ENCODE peak calls at places on chromosomes 5 and 9, in eight cellular contexts. One of them, this sample, is unnamed.

GRCh38 chr5:113489299-113489698 is 1.0 kb upstream of the MCC start:
- DNase-seq in PC-9: peak; percentile 68
- DNase-seq in choroid plexus epithelial cell: peak; percentile 99
- DNase-seq in cardiac muscle cell: no peak
- DNase-seq in mucosa of descending colon: no peak
- DNase-seq in GM23338: no peak
- DNase-seq in ascending aorta: peak; percentile 72
- DNase-seq in fibroblast of villous mesenchyme: peak; percentile 99
- DNase-seq in this sample: peak; percentile 98

GRCh38 chr9:106307670-106308069 is 555.3 kb upstream of the ZNF462 start:
- DNase-seq in choroid plexus epithelial cell: no peak
- DNase-seq in fibroblast of villous mesenchyme: no peak
- DNase-seq in mucosa of descending colon: no peak
- DNase-seq in cardiac muscle cell: no peak
- DNase-seq in PC-9: no peak
- DNase-seq in ascending aorta: no peak
- DNase-seq in GM23338: no peak
- DNase-seq in this sample: no peak

GRCh38 chr5:173512637-173513435 is 103.6 kb downstream of the BOD1 start:
- DNase-seq in mucosa of descending colon: no peak
- DNase-seq in GM23338: no peak
- DNase-seq in PC-9: no peak
- DNase-seq in fibroblast of villous mesenchyme: peak; percentile 36
- DNase-seq in choroid plexus epithelial cell: peak; percentile 15
- DNase-seq in cardiac muscle cell: no peak
- DNase-seq in ascending aorta: no peak
- DNase-seq in this sample: no peak

GRCh38 chr9:131762356-131762932 is 22.6 kb upstream of the RAPGEF1 start:
- DNase-seq in choroid plexus epithelial cell: peak; percentile 60
- DNase-seq in GM23338: peak; percentile 91
- DNase-seq in mucosa of descending colon: peak; percentile 82
- DNase-seq in ascending aorta: peak; percentile 79
- DNase-seq in cardiac muscle cell: peak; percentile 88
- DNase-seq in PC-9: peak; percentile 75
- DNase-seq in fibroblast of villous mesenchyme: peak; percentile 57
- DNase-seq in this sample: peak; percentile 56

GRCh38 chr5:140146523-140146842 is 20.7 kb downstream of the IGIP start:
- DNase-seq in GM23338: no peak
- DNase-seq in fibroblast of villous mesenchyme: no peak
- DNase-seq in mucosa of descending colon: no peak
- DNase-seq in ascending aorta: peak; percentile 40
- DNase-seq in PC-9: no peak
- DNase-seq in choroid plexus epithelial cell: no peak
- DNase-seq in cardiac muscle cell: no peak
- DNase-seq in this sample: no peak

GRCh38 chr9:92122792-92123191 is 7.6 kb upstream of the SPTLC1 start:
- DNase-seq in GM23338: no peak
- DNase-seq in fibroblast of villous mesenchyme: no peak
- DNase-seq in choroid plexus epithelial cell: no peak
- DNase-seq in PC-9: no peak
- DNase-seq in ascending aorta: no peak
- DNase-seq in cardiac muscle cell: no peak
- DNase-seq in mucosa of descending colon: no peak
- DNase-seq in this sample: no peak

GRCh38 chr5:57456056-57456455 is 26.6 kb downstream of the ACTBL2 start:
- DNase-seq in fibroblast of villous mesenchyme: peak; percentile 25
- DNase-seq in PC-9: no peak
- DNase-seq in GM23338: no peak
- DNase-seq in mucosa of descending colon: no peak
- DNase-seq in ascending aorta: no peak
- DNase-seq in choroid plexus epithelial cell: no peak
- DNase-seq in cardiac muscle cell: no peak
- DNase-seq in this sample: no peak

GRCh38 chr5:78077369-78078068 is 217.0 kb downstream of the AP3B1 start:
- DNase-seq in fibroblast of villous mesenchyme: no peak
- DNase-seq in PC-9: no peak
- DNase-seq in GM23338: no peak
- DNase-seq in ascending aorta: no peak
- DNase-seq in cardiac muscle cell: no peak
- DNase-seq in choroid plexus epithelial cell: peak; percentile 23
- DNase-seq in mucosa of descending colon: no peak
- DNase-seq in this sample: no peak

GRCh38 chr5:90293931-90294330 is 115.6 kb downstream of the CETN3 start:
- DNase-seq in cardiac muscle cell: peak; percentile 53
- DNase-seq in fibroblast of villous mesenchyme: no peak
- DNase-seq in ascending aorta: no peak
- DNase-seq in PC-9: no peak
- DNase-seq in mucosa of descending colon: no peak
- DNase-seq in GM23338: peak; percentile 64
- DNase-seq in choroid plexus epithelial cell: peak; percentile 24
- DNase-seq in this sample: peak; percentile 99

GRCh38 chr5:116504593-116504992 is 70.0 kb downstream of the SEMA6A start:
- DNase-seq in mucosa of descending colon: no peak
- DNase-seq in choroid plexus epithelial cell: no peak
- DNase-seq in ascending aorta: no peak
- DNase-seq in fibroblast of villous mesenchyme: no peak
- DNase-seq in cardiac muscle cell: no peak
- DNase-seq in GM23338: no peak
- DNase-seq in PC-9: no peak
- DNase-seq in this sample: no peak

GRCh38 chr5:43523662-43524072 is 8.7 kb upstream of the C5orf34 start:
- DNase-seq in choroid plexus epithelial cell: no peak
- DNase-seq in fibroblast of villous mesenchyme: peak; percentile 16
- DNase-seq in GM23338: no peak
- DNase-seq in mucosa of descending colon: no peak
- DNase-seq in PC-9: no peak
- DNase-seq in ascending aorta: no peak
- DNase-seq in cardiac muscle cell: no peak
- DNase-seq in this sample: no peak

GRCh38 chr5:2705861-2706260 is 45.6 kb downstream of the IRX2 start:
- DNase-seq in cardiac muscle cell: no peak
- DNase-seq in fibroblast of villous mesenchyme: no peak
- DNase-seq in GM23338: no peak
- DNase-seq in mucosa of descending colon: no peak
- DNase-seq in PC-9: no peak
- DNase-seq in choroid plexus epithelial cell: no peak
- DNase-seq in ascending aorta: no peak
- DNase-seq in this sample: no peak

GRCh38 chr5:68316469-68316868 is 100.9 kb downstream of the PIK3R1 start:
- DNase-seq in cardiac muscle cell: no peak
- DNase-seq in fibroblast of villous mesenchyme: no peak
- DNase-seq in ascending aorta: no peak
- DNase-seq in PC-9: no peak
- DNase-seq in GM23338: no peak
- DNase-seq in choroid plexus epithelial cell: no peak
- DNase-seq in mucosa of descending colon: no peak
- DNase-seq in this sample: no peak

GRCh38 chr5:118968925-118969375 is 19.4 kb downstream of the DTWD2 start:
- DNase-seq in fibroblast of villous mesenchyme: no peak
- DNase-seq in GM23338: no peak
- DNase-seq in cardiac muscle cell: no peak
- DNase-seq in choroid plexus epithelial cell: peak; percentile 25
- DNase-seq in ascending aorta: no peak
- DNase-seq in PC-9: no peak
- DNase-seq in mucosa of descending colon: no peak
- DNase-seq in this sample: peak; percentile 1

GRCh38 chr9:71552480-71552879 is 215.8 kb downstream of the CEMIP2 start:
- DNase-seq in PC-9: no peak
- DNase-seq in cardiac muscle cell: peak; percentile 43
- DNase-seq in choroid plexus epithelial cell: no peak
- DNase-seq in mucosa of descending colon: no peak
- DNase-seq in fibroblast of villous mesenchyme: no peak
- DNase-seq in ascending aorta: no peak
- DNase-seq in GM23338: peak; percentile 76
- DNase-seq in this sample: no peak

GRCh38 chr9:93678199-93679019 is 102.0 kb downstream of the PHF2 start:
- DNase-seq in fibroblast of villous mesenchyme: no peak
- DNase-seq in cardiac muscle cell: no peak
- DNase-seq in mucosa of descending colon: peak; percentile 16
- DNase-seq in choroid plexus epithelial cell: no peak
- DNase-seq in PC-9: no peak
- DNase-seq in GM23338: no peak
- DNase-seq in ascending aorta: peak; percentile 50
- DNase-seq in this sample: no peak

GRCh38 chr5:95959964-95960801 is 1.5 kb downstream of the ELL2 start:
- DNase-seq in PC-9: peak; percentile 22
- DNase-seq in cardiac muscle cell: no peak
- DNase-seq in fibroblast of villous mesenchyme: peak; percentile 49
- DNase-seq in mucosa of descending colon: peak; percentile 24
- DNase-seq in choroid plexus epithelial cell: peak; percentile 56
- DNase-seq in ascending aorta: no peak
- DNase-seq in GM23338: no peak
- DNase-seq in this sample: peak; percentile 65

GRCh38 chr9:136399176-136400037 is 563 bp downstream of the SNAPC4 start:
- DNase-seq in ascending aorta: no peak
- DNase-seq in mucosa of descending colon: peak; percentile 52
- DNase-seq in GM23338: peak; percentile 36
- DNase-seq in fibroblast of villous mesenchyme: peak; percentile 10
- DNase-seq in PC-9: peak; percentile 31
- DNase-seq in cardiac muscle cell: peak; percentile 33
- DNase-seq in choroid plexus epithelial cell: peak; percentile 28
- DNase-seq in this sample: peak; percentile 22

GRCh38 chr9:99356512-99356971 is 134.5 kb downstream of the SEC61B start:
- DNase-seq in GM23338: no peak
- DNase-seq in mucosa of descending colon: no peak
- DNase-seq in cardiac muscle cell: no peak
- DNase-seq in ascending aorta: no peak
- DNase-seq in choroid plexus epithelial cell: peak; percentile 35
- DNase-seq in PC-9: no peak
- DNase-seq in fibroblast of villous mesenchyme: peak; percentile 5
- DNase-seq in this sample: no peak

GRCh38 chr5:157451806-157452205 is 8.2 kb upstream of the NIPAL4 start:
- DNase-seq in PC-9: no peak
- DNase-seq in mucosa of descending colon: no peak
- DNase-seq in cardiac muscle cell: peak; percentile 28
- DNase-seq in fibroblast of villous mesenchyme: no peak
- DNase-seq in ascending aorta: no peak
- DNase-seq in choroid plexus epithelial cell: no peak
- DNase-seq in GM23338: peak; percentile 32
- DNase-seq in this sample: no peak

GRCh38 chr5:98784411-98784810 is 10.9 kb downstream of the RGMB start:
- DNase-seq in mucosa of descending colon: no peak
- DNase-seq in fibroblast of villous mesenchyme: peak; percentile 46
- DNase-seq in ascending aorta: no peak
- DNase-seq in PC-9: no peak
- DNase-seq in GM23338: no peak
- DNase-seq in cardiac muscle cell: no peak
- DNase-seq in choroid plexus epithelial cell: no peak
- DNase-seq in this sample: no peak

GRCh38 chr9:126325779-126326178 is 850 bp upstream of the MVB12B start:
- DNase-seq in PC-9: no peak
- DNase-seq in fibroblast of villous mesenchyme: no peak
- DNase-seq in cardiac muscle cell: no peak
- DNase-seq in GM23338: no peak
- DNase-seq in ascending aorta: no peak
- DNase-seq in choroid plexus epithelial cell: no peak
- DNase-seq in mucosa of descending colon: no peak
- DNase-seq in this sample: no peak
- H3K4me3 ChIP-seq in PC-9: no peak overlapping the region
- H3K4me3 ChIP-seq in fibroblast of villous mesenchyme: no peak overlapping the region
- H3K4me3 ChIP-seq in cardiac muscle cell: peak overlapping the region; percentile 38
- H3K4me3 ChIP-seq in GM23338: peak overlapping the region; percentile 76
- H3K4me3 ChIP-seq in ascending aorta: peak overlapping the region; percentile 79
- H3K4me3 ChIP-seq in choroid plexus epithelial cell: no peak overlapping the region
- H3K4me3 ChIP-seq in mucosa of descending colon: no peak overlapping the region
- H3K4me3 ChIP-seq in this sample: no peak overlapping the region

GRCh38 chr5:59587489-59588337 is 305.8 kb downstream of the PDE4D start:
- DNase-seq in fibroblast of villous mesenchyme: peak; percentile 60
- DNase-seq in PC-9: no peak
- DNase-seq in mucosa of descending colon: peak; percentile 85
- DNase-seq in GM23338: peak; percentile 88
- DNase-seq in ascending aorta: no peak
- DNase-seq in choroid plexus epithelial cell: peak; percentile 88
- DNase-seq in cardiac muscle cell: peak; percentile 91
- DNase-seq in this sample: peak; percentile 74
- TF ChIP-seq CTCF in fibroblast of villous mesenchyme: peak; percentile 36
- TF ChIP-seq CTCF in PC-9: no peak
- TF ChIP-seq CTCF in mucosa of descending colon: peak; percentile 11
- TF ChIP-seq CTCF in GM23338: peak; percentile 47
- TF ChIP-seq CTCF in ascending aorta: no peak
- TF ChIP-seq CTCF in choroid plexus epithelial cell: peak; percentile 62
- TF ChIP-seq CTCF in cardiac muscle cell: peak; percentile 44
- TF ChIP-seq CTCF in this sample: peak; percentile 32

GRCh38 chr5:109409844-109410388 is at the start of gene PJA2:
- DNase-seq in ascending aorta: peak; percentile 100
- DNase-seq in fibroblast of villous mesenchyme: peak; percentile 100
- DNase-seq in GM23338: peak; percentile 100
- DNase-seq in cardiac muscle cell: peak; percentile 100
- DNase-seq in PC-9: peak; percentile 97
- DNase-seq in mucosa of descending colon: peak; percentile 96
- DNase-seq in choroid plexus epithelial cell: peak; percentile 100
- DNase-seq in this sample: peak; percentile 100

GRCh38 chr5:109409061-109409843 is 522 bp downstream of the PJA2 start:
- DNase-seq in cardiac muscle cell: peak; percentile 71
- DNase-seq in choroid plexus epithelial cell: peak; percentile 83
- DNase-seq in ascending aorta: peak; percentile 84
- DNase-seq in fibroblast of villous mesenchyme: peak; percentile 88
- DNase-seq in PC-9: peak; percentile 40
- DNase-seq in GM23338: peak; percentile 74
- DNase-seq in mucosa of descending colon: peak; percentile 81
- DNase-seq in this sample: peak; percentile 85

GRCh38 chr5:109410389-109411174 is 808 bp upstream of the PJA2 start:
- DNase-seq in PC-9: peak; percentile 72
- DNase-seq in fibroblast of villous mesenchyme: peak; percentile 93
- DNase-seq in ascending aorta: peak; percentile 86
- DNase-seq in cardiac muscle cell: peak; percentile 86
- DNase-seq in mucosa of descending colon: peak; percentile 88
- DNase-seq in GM23338: peak; percentile 82
- DNase-seq in choroid plexus epithelial cell: peak; percentile 95
- DNase-seq in this sample: peak; percentile 88

GRCh38 chr5:109406719-109407118 is 3.1 kb downstream of the PJA2 start:
- DNase-seq in PC-9: no peak
- DNase-seq in ascending aorta: no peak
- DNase-seq in GM23338: no peak
- DNase-seq in mucosa of descending colon: no peak
- DNase-seq in choroid plexus epithelial cell: no peak
- DNase-seq in cardiac muscle cell: no peak
- DNase-seq in fibroblast of villous mesenchyme: no peak
- DNase-seq in this sample: no peak

DNA sequence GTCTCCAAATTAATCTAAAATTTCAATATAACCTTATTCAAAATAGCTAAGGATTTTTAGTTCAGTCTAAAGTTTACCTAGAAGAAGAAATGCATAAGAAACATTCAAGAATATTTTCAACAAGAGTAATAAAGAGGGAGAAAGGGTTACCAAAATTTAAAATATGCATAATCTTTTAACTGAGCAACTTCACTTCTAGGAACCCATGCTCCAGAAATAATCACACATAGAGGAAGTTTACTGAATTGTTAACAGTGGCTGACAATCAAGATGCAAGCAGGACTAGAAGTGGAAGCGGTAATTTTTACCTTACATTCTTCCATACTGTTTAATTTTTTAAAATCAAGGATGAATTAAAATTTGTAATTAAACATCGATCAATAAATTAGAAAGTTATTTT is 1.9 kb downstream of the PJA2 start:
- DNase-seq in ascending aorta: no peak
- DNase-seq in PC-9: no peak
- DNase-seq in mucosa of descending colon: no peak
- DNase-seq in choroid plexus epithelial cell: no peak
- DNase-seq in fibroblast of villous mesenchyme: no peak
- DNase-seq in cardiac muscle cell: no peak
- DNase-seq in GM23338: no peak
- DNase-seq in this sample: no peak
- H3K4me3 ChIP-seq in ascending aorta: peak overlapping the region; percentile 86
- H3K4me3 ChIP-seq in PC-9: peak overlapping the region; percentile 63
- H3K4me3 ChIP-seq in mucosa of descending colon: no peak overlapping the region
- H3K4me3 ChIP-seq in choroid plexus epithelial cell: peak overlapping the region; percentile 76
- H3K4me3 ChIP-seq in fibroblast of villous mesenchyme: peak overlapping the region; percentile 88
- H3K4me3 ChIP-seq in cardiac muscle cell: peak overlapping the region; percentile 89
- H3K4me3 ChIP-seq in GM23338: peak overlapping the region; percentile 80
- H3K4me3 ChIP-seq in this sample: peak overlapping the region; percentile 72

GRCh38 chr9:37374892-37375291 is 47.6 kb upstream of the GRHPR start:
- DNase-seq in PC-9: no peak
- DNase-seq in ascending aorta: no peak
- DNase-seq in mucosa of descending colon: no peak
- DNase-seq in GM23338: no peak
- DNase-seq in fibroblast of villous mesenchyme: no peak
- DNase-seq in choroid plexus epithelial cell: no peak
- DNase-seq in cardiac muscle cell: no peak
- DNase-seq in this sample: no peak
- TF ChIP-seq CTCF in PC-9: no peak
- TF ChIP-seq CTCF in ascending aorta: no peak
- TF ChIP-seq CTCF in mucosa of descending colon: no peak
- TF ChIP-seq CTCF in GM23338: no peak
- TF ChIP-seq CTCF in fibroblast of villous mesenchyme: no peak
- TF ChIP-seq CTCF in choroid plexus epithelial cell: no peak
- TF ChIP-seq CTCF in cardiac muscle cell: no peak
- TF ChIP-seq CTCF in this sample: no peak